ENCODE peak calls at places on chromosomes 5 and 9, in nine cellular contexts. P, W, J, K, A, D, R, E and U are unnamed samples.

GRCh38 chr9:127805620-127806019 is 2.9 kb downstream of the FPGS start:
- DNase-seq in P (no peak), W (peak), J (peak), K (peak), A (peak), D (no peak), R (no peak), E (peak), U (no peak)

GRCh38 chr5:72956324-72957140 is 691 bp downstream of the FCHO2 start:
- DNase-seq in P (peak), W (peak), J (peak), K (peak), A (peak), D (no peak), R (peak), E (peak), U (no peak)

GRCh38 chr9:134377976-134378375 is 51.7 kb downstream of the RXRA start:
- DNase-seq in P (peak), W (no peak), J (peak), K (no peak), A (no peak), D (no peak), R (no peak), E (peak), U (no peak)

GRCh38 chr9:129836342-129837007 is 1.2 kb downstream of the USP20 start:
- DNase-seq in P (no peak), W (peak), J (peak), K (peak), A (no peak), D (no peak), R (no peak), E (no peak), U (no peak)

GRCh38 chr9:93642961-93643360 is 66.6 kb downstream of the PHF2 start:
- DNase-seq in P (peak), W (no peak), J (no peak), K (no peak), A (peak), D (no peak), R (peak), E (peak), U (no peak)

GRCh38 chr5:107253246-107253645 is 417.5 kb downstream of the EFNA5 start:
- DNase-seq in P (no peak), W (no peak), J (no peak), K (no peak), A (no peak), D (no peak), R (no peak), E (no peak), U (no peak)

GRCh38 chr5:91328743-91329142 is 54.4 kb downstream of the ARRDC3 start:
- DNase-seq in P (no peak), W (no peak), J (no peak), K (no peak), A (no peak), D (no peak), R (peak), E (no peak), U (no peak)

GRCh38 chr9:2641033-2641432 is 19.4 kb downstream of the VLDLR start:
- DNase-seq in P (no peak), W (no peak), J (no peak), K (no peak), A (no peak), D (no peak), R (no peak), E (no peak), U (no peak)

GRCh38 chr5:23235246-23235645 is 272.2 kb upstream of the PRDM9 start:
- DNase-seq in P (no peak), W (no peak), J (no peak), K (peak), A (no peak), D (no peak), R (no peak), E (no peak), U (no peak)

GRCh38 chr9:109974143-109974917 is 194.3 kb downstream of the PALM2AKAP2 start:
- DNase-seq in P (peak), W (peak), J (peak), K (no peak), A (no peak), D (peak), R (no peak), E (no peak), U (peak)

GRCh38 chr5:930853-931252 is 38.2 kb downstream of the TRIP13 start:
- DNase-seq in P (peak), W (no peak), J (no peak), K (no peak), A (no peak), D (no peak), R (no peak), E (no peak), U (no peak)

GRCh38 chr9:8762676-8763075 is 963.1 kb upstream of the DMAC1 start:
- DNase-seq in P (no peak), W (no peak), J (peak), K (peak), A (no peak), D (no peak), R (no peak), E (no peak), U (no peak)

GRCh38 chr5:52786937-52787599 is 648 bp upstream of the ITGA1 start:
- DNase-seq in P (peak), W (peak), J (peak), K (peak), A (peak), D (no peak), R (peak), E (no peak), U (no peak)

GRCh38 chr5:53430618-53431252 is 49.7 kb upstream of the FST start:
- DNase-seq in P (no peak), W (peak), J (no peak), K (peak), A (peak), D (no peak), R (peak), E (no peak), U (no peak)

GRCh38 chr9:96031366-96031824 is 155.9 kb downstream of the ERCC6L2 start:
- DNase-seq in P (peak), W (no peak), J (no peak), K (no peak), A (no peak), D (no peak), R (no peak), E (peak), U (no peak)

GRCh38 chr9:137280478-137281344 is 3.2 kb downstream of the TOR4A start:
- DNase-seq in P (no peak), W (no peak), J (no peak), K (peak), A (no peak), D (no peak), R (no peak), E (peak), U (no peak)

GRCh38 chr9:109272745-109273144 is 48.1 kb downstream of the EPB41L4B start:
- DNase-seq in P (no peak), W (no peak), J (no peak), K (no peak), A (no peak), D (no peak), R (peak), E (no peak), U (no peak)

GRCh38 chr5:143569213-143569663 is 165.8 kb upstream of the NR3C1 start:
- DNase-seq in P (no peak), W (no peak), J (no peak), K (no peak), A (peak), D (no peak), R (peak), E (no peak), U (no peak)

GRCh38 chr5:66742083-66742895 is 146.1 kb downstream of the MAST4 start:
- DNase-seq in P (no peak), W (peak), J (peak), K (peak), A (peak), D (no peak), R (no peak), E (peak), U (no peak)

GRCh38 chr5:72999916-73000315 is 44.1 kb downstream of the FCHO2 start:
- DNase-seq in P (no peak), W (no peak), J (no peak), K (no peak), A (no peak), D (no peak), R (no peak), E (no peak), U (no peak)

GRCh38 chr9:123946257-123946855 is 16.4 kb upstream of the DENND1A start:
- DNase-seq in P (no peak), W (no peak), J (no peak), K (no peak), A (no peak), D (no peak), R (no peak), E (no peak), U (no peak)

GRCh38 chr9:121599186-121599871 is 52.1 kb upstream of the DAB2IP start:
- DNase-seq in P (peak), W (no peak), J (peak), K (peak), A (no peak), D (no peak), R (peak), E (peak), U (no peak)

GRCh38 chr9:129933709-129934586 is 98.7 kb downstream of the USP20 start:
- DNase-seq in P (no peak), W (no peak), J (no peak), K (no peak), A (peak), D (no peak), R (peak), E (no peak), U (no peak)

GRCh38 chr5:57082441-57083067 is 91.3 kb upstream of the GPBP1 start:
- DNase-seq in P (no peak), W (peak), J (no peak), K (peak), A (peak), D (no peak), R (peak), E (no peak), U (no peak)

GRCh38 chr5:173327084-173327947 is 898 bp downstream of the STC2 start:
- DNase-seq in P (no peak), W (no peak), J (no peak), K (no peak), A (peak), D (no peak), R (peak), E (no peak), U (no peak)

GRCh38 chr5:54985301-54986268 is at the start of gene ESM1:
- DNase-seq in P (no peak), W (no peak), J (no peak), K (peak), A (peak), D (no peak), R (peak), E (no peak), U (no peak)

GRCh38 chr9:90029996-90030395 is 425.2 kb downstream of the GADD45G start:
- DNase-seq in P (no peak), W (no peak), J (no peak), K (no peak), A (no peak), D (no peak), R (no peak), E (no peak), U (no peak)

GRCh38 chr9:94826044-94826443 is 99.5 kb downstream of the AOPEP start:
- DNase-seq in P (no peak), W (no peak), J (no peak), K (no peak), A (no peak), D (no peak), R (no peak), E (no peak), U (no peak)

GRCh38 chr5:179870403-179870903 is 11.8 kb upstream of the MRNIP start:
- DNase-seq in P (peak), W (peak), J (no peak), K (peak), A (peak), D (no peak), R (peak), E (peak), U (no peak)

GRCh38 chr9:21779397-21779796 is 23.0 kb upstream of the MTAP start:
- DNase-seq in P (no peak), W (no peak), J (no peak), K (no peak), A (peak), D (no peak), R (peak), E (no peak), U (no peak)

GRCh38 chr9:14203366-14204056 is 110.4 kb downstream of the NFIB start:
- DNase-seq in P (peak), W (no peak), J (peak), K (no peak), A (peak), D (no peak), R (no peak), E (peak), U (no peak)

GRCh38 chr9:86519216-86519615 is 165.0 kb upstream of the TUT7 start:
- DNase-seq in P (no peak), W (no peak), J (no peak), K (no peak), A (no peak), D (no peak), R (peak), E (no peak), U (no peak)

GRCh38 chr5:181054871-181055494 is 14.9 kb downstream of the BTNL9 start:
- DNase-seq in P (no peak), W (no peak), J (no peak), K (no peak), A (no peak), D (no peak), R (no peak), E (no peak), U (no peak)

GRCh38 chr9:68780377-68780707 is 75.3 kb downstream of the PIP5K1B start:
- DNase-seq in P (no peak), W (no peak), J (no peak), K (no peak), A (no peak), D (no peak), R (no peak), E (no peak), U (no peak)

DNA sequence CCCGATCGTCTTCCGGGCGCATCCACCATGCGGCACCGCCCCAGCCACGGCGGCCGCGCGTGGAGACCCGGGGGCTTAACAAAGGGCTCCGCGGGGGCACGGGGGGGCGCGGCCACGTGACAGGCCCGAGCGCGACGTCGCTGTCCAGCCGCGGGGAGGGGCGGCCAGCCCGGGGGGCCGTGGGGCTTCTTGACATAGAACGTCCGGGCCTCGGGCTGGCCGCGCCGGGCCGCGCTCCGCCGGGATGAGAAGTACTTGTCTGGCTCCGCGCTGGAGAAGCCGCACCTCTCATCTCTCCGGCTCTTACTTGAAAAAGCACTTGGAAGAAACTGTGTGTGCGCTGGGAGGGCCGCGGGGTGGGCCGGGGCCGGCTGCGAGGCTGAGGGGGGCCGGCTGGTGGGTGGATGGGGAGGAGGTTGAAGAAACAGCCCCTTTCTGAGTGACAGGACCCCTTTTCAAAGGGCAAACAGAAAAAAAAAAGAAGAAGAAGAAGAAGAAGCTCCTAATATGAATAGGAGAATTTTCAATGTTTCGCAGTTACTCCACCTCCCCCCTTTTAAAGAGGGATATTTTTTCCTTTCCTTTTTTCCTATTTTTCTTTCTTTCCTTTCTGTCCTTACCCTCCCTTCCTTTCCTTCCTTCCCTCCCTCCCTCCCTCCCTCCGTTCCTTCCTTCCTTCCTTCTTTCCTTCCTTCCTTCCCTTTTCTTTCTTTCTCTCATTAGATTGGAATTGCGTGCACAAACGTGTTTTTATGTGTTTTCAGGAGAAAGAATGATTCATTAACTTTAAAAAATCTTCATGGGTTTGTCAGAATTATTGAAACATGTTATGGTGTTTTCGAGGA is 21.3 kb downstream of the NR2F1 start:
- DNase-seq in P (peak), W (no peak), J (no peak), K (peak), A (peak), D (no peak), R (peak), E (peak), U (no peak)
- H3K4me3 ChIP-seq in P (peak), W (no peak), J (peak), K (peak), A (no peak), D (no peak), R (peak), E (peak), U (no peak)

DNA sequence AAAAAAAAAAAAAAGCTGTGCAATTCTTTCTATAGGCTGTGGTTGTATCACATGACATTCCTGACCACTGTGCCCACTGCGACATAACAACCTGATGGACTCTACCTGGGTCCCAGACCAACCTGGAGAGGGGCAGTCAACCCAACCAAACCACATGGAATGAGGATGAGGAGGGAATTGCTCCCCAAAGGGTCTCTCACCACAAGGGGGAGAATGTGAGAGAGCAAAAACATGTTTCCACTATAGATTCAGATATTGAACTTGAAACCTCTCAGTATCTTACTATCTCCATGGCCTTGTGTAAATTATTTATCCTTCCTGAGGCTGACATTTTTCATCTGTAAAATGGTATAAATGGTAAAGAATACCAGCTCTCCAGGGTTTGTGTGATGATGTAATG is 66.9 kb upstream of the SV2C start:
- DNase-seq in P (no peak), W (no peak), J (no peak), K (peak), A (no peak), D (no peak), R (no peak), E (no peak), U (no peak)
- TF ChIP-seq CTCF in P (no peak), W (peak), J (no peak), K (peak), A (no peak), D (no peak), R (no peak), E (no peak), U (peak)

GRCh38 chr9:91192785-91193657 is 168.7 kb downstream of the AUH start:
- DNase-seq in P (peak), W (peak), J (peak), K (peak), A (peak), D (no peak), R (peak), E (peak), U (no peak)
- H3K4me3 ChIP-seq in P (peak), W (peak), J (peak), K (peak), A (peak), D (peak), R (peak), E (peak), U (peak)

GRCh38 chr9:98658965-98659364 is 49.8 kb downstream of the GABBR2 start:
- DNase-seq in P (no peak), W (no peak), J (no peak), K (no peak), A (peak), D (no peak), R (peak), E (no peak), U (no peak)
- TF ChIP-seq CTCF in P (no peak), W (no peak), J (no peak), K (no peak), A (no peak), D (no peak), R (no peak), E (no peak), U (no peak)

GRCh38 chr9:470795-471194 is 256.1 kb downstream of the DOCK8 start:
- DNase-seq in P (no peak), W (peak), J (no peak), K (no peak), A (no peak), D (no peak), R (no peak), E (no peak), U (no peak)
- H3K4me3 ChIP-seq in P (peak), W (peak), J (peak), K (peak), A (peak), D (peak), R (no peak), E (peak), U (peak)

GRCh38 chr5:119745976-119746375 is 116.6 kb downstream of the FAM170A start:
- DNase-seq in P (no peak), W (no peak), J (no peak), K (no peak), A (no peak), D (no peak), R (no peak), E (no peak), U (no peak)

GRCh38 chr5:119746984-119747383 is 117.6 kb downstream of the FAM170A start:
- DNase-seq in P (no peak), W (no peak), J (no peak), K (no peak), A (no peak), D (no peak), R (no peak), E (no peak), U (no peak)

GRCh38 chr5:119742311-119742710 is 113.0 kb downstream of the FAM170A start:
- DNase-seq in P (no peak), W (no peak), J (no peak), K (no peak), A (no peak), D (no peak), R (no peak), E (no peak), U (no peak)

GRCh38 chr5:119743927-119744326 is 114.6 kb downstream of the FAM170A start:
- DNase-seq in P (no peak), W (peak), J (no peak), K (peak), A (peak), D (peak), R (peak), E (no peak), U (peak)
- TF ChIP-seq CTCF in P (no peak), W (peak), J (peak), K (peak), A (peak), D (peak), R (no peak), E (no peak), U (peak)

GRCh38 chr5:9483779-9484178 is 62.1 kb downstream of the SEMA5A start:
- DNase-seq in P (no peak), W (no peak), J (no peak), K (no peak), A (no peak), D (no peak), R (peak), E (no peak), U (no peak)
- H3K4me3 ChIP-seq in P (no peak), W (no peak), J (no peak), K (no peak), A (no peak), D (no peak), R (peak), E (no peak), U (no peak)